ENCODE peak calls at places on chromosomes 13 and 19, in four cellular contexts. S is left ventricle myocardium inferior, A is SK-N-SH, M is HCT116. V is an unnamed sample.

GRCh38 chr13:64917566-64917965 is 2312.6 kb downstream of the PCDH9 start:
- DNase-seq in A (no peak), M (no peak), S (no peak), V (no peak)

GRCh38 chr19:17554968-17555479 is 425 bp upstream of the COLGALT1 start:
- DNase-seq in S (no peak), A (no peak), M (no peak), V (no peak)

GRCh38 chr13:52850396-52851152 is 2.1 kb upstream of the PCDH8 start:
- DNase-seq in A (peak; percentile 71), S (peak; percentile 72), M (no peak), V (peak; percentile 98)

GRCh38 chr19:46824887-46825730 is 25.5 kb downstream of the AP2S1 start:
- DNase-seq in S (no peak), A (no peak), M (no peak), V (peak; percentile 6)

GRCh38 chr19:4196587-4197148 is 14.2 kb downstream of the ANKRD24 start:
- DNase-seq in S (no peak), A (no peak), M (no peak), V (peak; percentile 54)

GRCh38 chr13:20525601-20526544 is at the start of gene CRYL1:
- DNase-seq in M (no peak), S (peak; percentile 89), A (peak; percentile 87), V (peak; percentile 97)

GRCh38 chr13:70448820-70449219 is 340.6 kb upstream of the KLHL1 start:
- DNase-seq in A (no peak), M (no peak), S (no peak), V (no peak)

GRCh38 chr19:6710273-6711077 is 10.0 kb downstream of the C3 start:
- DNase-seq in M (no peak), S (no peak), A (no peak), V (peak; percentile 83)

GRCh38 chr19:2186071-2186846 is 22.5 kb downstream of the DOT1L start:
- DNase-seq in M (no peak), S (peak; percentile 87), A (no peak), V (peak; percentile 100)

GRCh38 chr19:13986348-13986904 is 19.7 kb downstream of the RFX1 start:
- DNase-seq in A (peak; percentile 97), S (peak; percentile 85), M (no peak), V (peak; percentile 100)

GRCh38 chr13:99393791-99394735 is 86.9 kb upstream of the GPR183 start:
- DNase-seq in A (no peak), S (no peak), M (no peak), V (no peak)

GRCh38 chr13:114027046-114027760 is 53.3 kb upstream of the C13orf46 start:
- DNase-seq in S (peak; percentile 66), M (no peak), A (no peak), V (peak; percentile 95)

GRCh38 chr19:47323872-47324271 is 8.1 kb upstream of the C5AR2 start:
- DNase-seq in S (no peak), M (no peak), A (peak; percentile 15), V (no peak)

DNA sequence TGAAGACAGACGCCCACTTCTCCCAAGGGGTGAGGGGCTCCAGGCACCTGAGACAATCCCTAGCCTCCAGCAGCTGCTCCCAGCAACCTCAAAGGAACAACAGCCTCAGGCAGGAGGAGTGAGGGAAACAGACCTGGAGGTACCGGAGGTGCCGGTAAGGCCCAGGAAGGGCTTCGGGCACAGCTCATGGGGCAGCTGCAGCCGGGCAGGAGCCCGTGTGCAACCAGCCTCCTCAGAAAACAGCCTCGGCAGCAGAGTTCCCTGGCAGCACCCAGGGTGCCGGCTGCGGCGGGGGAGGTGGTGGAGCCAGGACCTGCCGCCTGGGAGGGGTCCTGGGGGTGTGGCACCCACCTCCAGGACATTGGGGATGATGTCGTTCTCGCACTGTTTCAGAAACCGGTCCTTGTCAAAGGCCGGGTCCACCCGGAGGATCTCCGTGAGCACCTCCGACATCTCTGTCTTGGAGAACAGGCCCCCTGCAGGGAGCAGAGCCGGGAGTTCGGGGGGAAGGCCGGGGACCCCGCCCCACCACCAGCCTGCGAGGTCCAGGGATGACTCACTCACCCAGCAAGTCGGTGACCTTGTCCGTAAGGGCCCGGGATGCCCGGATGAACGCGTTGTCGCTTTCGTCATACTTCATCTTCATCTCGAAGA is 6.5 kb upstream of the CTXN1 start:
- DNase-seq in S (no peak), A (no peak), M (no peak), V (peak; percentile 48)
- H3K36me3 ChIP-seq in S (peaks cover 71% of the 10 kb centered on the region), A (peaks cover 41% of the 10 kb centered on the region), M (peaks cover 35% of the 10 kb centered on the region), V (peaks cover 48% of the 10 kb centered on the region)

GRCh38 chr13:96781141-96781540 is 213.1 kb downstream of the OXGR1 start:
- DNase-seq in M (no peak), A (no peak), S (peak; percentile 17), V (no peak)
- H3K4me3 ChIP-seq in M (no peak overlapping the region), A (no peak overlapping the region), S (no peak overlapping the region), V (no peak overlapping the region)

DNA sequence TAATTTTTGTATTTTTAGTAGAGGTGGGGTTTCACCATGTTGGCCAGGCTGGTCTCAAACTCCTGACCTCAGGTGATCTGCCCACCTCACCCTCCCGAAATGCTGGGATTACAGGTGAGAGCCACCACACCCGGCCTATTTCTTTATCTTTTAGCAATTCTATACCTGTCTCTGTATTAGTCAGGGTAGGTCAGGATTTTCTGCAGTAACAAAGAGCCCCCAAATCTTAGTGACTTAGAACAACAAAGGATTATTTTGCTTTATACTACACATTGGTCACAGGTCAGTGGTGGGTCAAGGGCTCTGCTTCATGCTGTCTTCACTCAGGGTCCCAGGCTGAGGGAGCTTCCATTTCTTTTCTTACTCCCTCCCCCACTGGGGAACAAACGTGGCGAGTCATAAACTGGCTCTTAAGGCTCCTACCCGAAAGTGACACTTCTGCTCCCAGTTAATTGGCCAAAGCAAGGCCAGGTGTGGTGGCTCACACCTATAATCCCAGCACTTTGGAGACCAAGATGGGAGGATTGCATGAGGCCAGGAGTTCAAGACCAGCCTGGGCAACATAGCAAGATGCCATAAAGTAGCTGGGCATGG is 6.8 kb downstream of the ITPKC start:
- DNase-seq in A (no peak), S (no peak), M (no peak), V (no peak)
- H3K36me3 ChIP-seq in A (no peaks in the 10 kb centered on the region), S (peaks cover 64% of the 10 kb centered on the region), M (peaks cover 38% of the 10 kb centered on the region), V (peaks cover 40% of the 10 kb centered on the region)

GRCh38 chr19:42179501-42179817 is 38.0 kb downstream of the DEDD2 start:
- DNase-seq in A (no peak), S (no peak), M (no peak), V (no peak)
- H3K4me3 ChIP-seq in A (no peak overlapping the region), S (no peak overlapping the region), M (no peak overlapping the region), V (no peak overlapping the region)

GRCh38 chr13:78593652-78594494 is 9.5 kb downstream of the POU4F1 start:
- DNase-seq in A (no peak), M (no peak), S (no peak), V (no peak)

GRCh38 chr13:78586706-78587105 is 16.6 kb downstream of the POU4F1 start:
- DNase-seq in A (no peak), S (no peak), M (no peak), V (no peak)

GRCh38 chr13:78593129-78593528 is 10.2 kb downstream of the POU4F1 start:
- DNase-seq in A (no peak), M (no peak), S (no peak), V (no peak)

GRCh38 chr13:78587395-78587794 is 16.0 kb downstream of the POU4F1 start:
- DNase-seq in S (no peak), A (no peak), M (no peak), V (no peak)

DNA sequence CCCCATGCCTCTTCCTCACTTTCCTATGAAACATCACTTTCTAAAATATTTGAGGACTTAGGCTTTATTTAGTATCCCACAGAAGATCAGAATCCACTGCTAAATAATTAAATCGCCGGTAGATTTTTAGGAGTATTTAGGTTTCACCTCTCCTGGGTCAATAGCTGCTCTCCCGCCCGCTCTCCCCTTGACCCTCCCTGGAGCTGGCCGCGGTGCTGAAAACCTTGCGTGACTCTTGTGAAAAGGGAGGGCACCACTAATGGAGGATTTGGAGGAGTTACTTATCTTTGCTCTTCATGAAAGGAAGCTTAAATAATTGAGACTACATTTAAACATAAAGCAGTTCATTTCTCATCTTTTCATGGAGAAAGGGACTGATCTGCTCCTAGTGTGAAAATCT is 14.1 kb downstream of the POU4F1 start:
- DNase-seq in A (no peak), M (no peak), S (peak; percentile 32), V (no peak)
- H3K36me3 ChIP-seq in A (no peaks in the 10 kb centered on the region), M (no peaks in the 10 kb centered on the region), S (no peaks in the 10 kb centered on the region), V (no peaks in the 10 kb centered on the region)

DNA sequence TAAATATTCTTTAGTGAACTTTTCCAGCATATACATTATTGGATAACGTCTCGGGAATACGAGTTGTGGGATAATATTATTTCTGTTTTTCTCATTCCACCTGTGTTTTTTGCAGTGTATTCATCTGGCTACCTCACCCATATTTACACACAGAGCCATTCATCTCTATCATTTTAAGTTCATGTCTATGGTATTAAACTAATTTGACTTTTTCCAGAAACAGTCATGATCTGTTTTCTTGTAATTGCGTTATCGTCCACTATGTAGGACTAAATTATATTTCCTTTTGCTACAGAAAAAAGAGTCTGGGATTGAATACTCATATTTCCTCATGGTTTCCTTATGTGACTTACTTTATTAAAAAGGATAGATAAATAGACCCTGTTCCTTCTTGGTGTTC is 2.7 kb downstream of the ATP11A start:
- DNase-seq in A (peak; percentile 63), M (no peak), S (no peak), V (no peak)
- H3K4me3 ChIP-seq in A (no peak overlapping the region), M (no peak overlapping the region), S (peak overlapping the region; percentile 99), V (no peak overlapping the region)

DNA sequence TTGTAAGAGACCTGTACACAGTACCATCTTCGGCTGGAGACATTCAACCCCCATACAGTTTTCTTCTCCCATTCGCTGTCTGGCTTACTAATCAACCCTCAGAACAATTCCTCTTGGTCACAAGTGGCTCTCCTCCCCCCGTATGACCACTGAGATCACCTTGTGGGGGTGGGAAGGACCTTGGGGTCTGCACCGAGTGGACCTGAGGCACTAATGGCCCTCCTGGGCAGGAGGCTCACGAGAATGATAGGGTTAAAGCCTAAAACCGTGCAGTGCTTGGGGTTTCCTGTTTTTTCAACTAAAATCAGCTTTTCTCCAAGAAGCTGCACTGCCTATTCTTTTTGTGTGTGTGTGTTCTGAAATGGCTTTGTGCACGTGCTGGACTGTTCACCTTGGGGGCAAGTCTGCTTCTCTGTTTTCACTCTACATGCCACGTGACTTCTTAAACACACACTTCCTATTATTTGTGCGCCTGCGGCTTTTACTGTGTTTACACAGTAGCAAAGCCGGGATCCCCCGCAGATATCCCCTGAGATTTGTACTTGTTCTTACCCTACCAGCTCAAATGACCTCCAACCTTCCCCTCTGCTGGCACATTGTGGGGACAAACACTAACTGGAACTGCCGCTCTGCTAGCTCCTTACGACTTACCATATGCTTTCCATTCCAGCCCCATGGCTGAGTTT is 12.3 kb downstream of the RBM26 start:
- DNase-seq in S (no peak), A (no peak), M (no peak), V (no peak)
- H3K36me3 ChIP-seq in S (peaks cover 22% of the 10 kb centered on the region), A (peaks cover 33% of the 10 kb centered on the region), M (peaks cover 18% of the 10 kb centered on the region), V (peaks cover 10% of the 10 kb centered on the region)

DNA sequence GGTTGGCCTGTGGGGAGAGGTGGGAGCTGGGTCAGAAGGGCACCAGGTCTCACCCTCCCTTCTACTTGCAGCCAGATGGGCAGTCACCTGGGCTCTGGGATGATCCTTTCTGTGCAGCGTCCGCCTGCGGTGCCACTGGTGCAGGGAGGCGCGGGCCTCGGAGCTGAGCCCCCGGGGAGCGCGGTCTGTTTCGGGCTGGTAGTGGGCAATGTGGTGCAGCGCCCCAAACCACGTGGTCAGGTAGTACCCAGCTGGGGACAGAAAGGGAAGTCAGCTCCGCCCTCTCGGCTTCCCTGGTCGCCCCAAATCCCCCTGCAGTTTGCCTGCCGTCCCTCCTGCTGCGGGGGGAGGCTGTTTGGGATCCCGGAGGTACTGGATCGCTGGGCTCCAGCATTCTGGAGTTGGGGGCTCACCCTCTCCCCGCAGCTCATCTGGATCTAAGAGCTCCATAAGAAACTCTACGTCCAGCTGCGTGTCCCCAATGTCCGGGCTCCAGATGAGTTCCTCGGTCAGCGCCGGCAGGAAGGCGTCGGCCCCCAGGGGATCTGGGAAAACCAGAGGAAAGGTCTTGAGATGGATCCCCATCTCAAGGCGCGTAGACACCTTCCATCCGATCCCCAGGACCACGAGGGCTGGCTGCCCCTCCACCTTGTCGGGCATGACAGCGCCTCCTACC is 8.8 kb downstream of the RINL start:
- DNase-seq in M (no peak), A (peak; percentile 47), S (no peak), V (peak; percentile 86)
- H3K4me3 ChIP-seq in M (no peak overlapping the region), A (peak overlapping the region; percentile 35), S (peak overlapping the region; percentile 69), V (peak overlapping the region; percentile 65)

GRCh38 chr13:25253702-25254101 is 33.6 kb downstream of the MTMR6 start:
- DNase-seq in A (no peak), S (no peak), M (no peak), V (no peak)
- H3K36me3 ChIP-seq in A (peaks cover 78% of the 10 kb centered on the region), S (peaks cover 90% of the 10 kb centered on the region), M (peaks cover 11% of the 10 kb centered on the region), V (peaks cover 35% of the 10 kb centered on the region)

V was measured in osteoblast.